ENCODE peak calls at places on chromosome 16, in nine cellular contexts. G, X, W, L, Z, Y, S, J and A are unnamed samples.
A peak's percentile ranks its signal among the peaks of the same experiment; 100 is the strongest.

GRCh38 chr16:75267631-75268264 is 16.3 kb upstream of the BCAR1 start:
- DNase-seq in G (peak; percentile 53), X (no peak), W (no peak), L (no peak), Z (no peak), Y (peak; percentile 98), S (peak; percentile 64), J (no peak), A (no peak)

GRCh38 chr16:19137201-19137601 is 23.4 kb downstream of the ITPRIPL2 start:
- DNase-seq in G (no peak), X (no peak), W (no peak), L (no peak), Z (no peak), Y (no peak), S (no peak), J (no peak), A (peak; percentile 35)

GRCh38 chr16:59192551-59193199 is 458.6 kb upstream of the GOT2 start:
- DNase-seq in G (peak; percentile 11), X (peak; percentile 91), W (peak; percentile 19), L (peak; percentile 68), Z (peak; percentile 10), Y (no peak), S (peak; percentile 46), J (peak; percentile 59), A (peak; percentile 4)

GRCh38 chr16:66834746-66835145 is 4.0 kb upstream of the NAE1 start:
- DNase-seq in G (no peak), X (no peak), W (no peak), L (no peak), Z (no peak), Y (no peak), S (no peak), J (no peak), A (no peak)

GRCh38 chr16:12252616-12253015 is 276.1 kb downstream of the SNX29 start:
- DNase-seq in G (no peak), X (no peak), W (no peak), L (no peak), Z (peak; percentile 60), Y (peak; percentile 31), S (no peak), J (no peak), A (no peak)

GRCh38 chr16:30095166-30096078 is 591 bp downstream of the YPEL3 start:
- DNase-seq in G (no peak), X (peak; percentile 57), W (no peak), L (no peak), Z (no peak), Y (peak; percentile 92), S (no peak), J (peak; percentile 30), A (no peak)

GRCh38 chr16:10501016-10501607 is 79.3 kb downstream of the EMP2 start:
- DNase-seq in G (no peak), X (peak; percentile 5), W (peak; percentile 90), L (no peak), Z (peak; percentile 47), Y (no peak), S (no peak), J (no peak), A (no peak)

GRCh38 chr16:29820271-29820701 is at the start of gene MVP:
- DNase-seq in G (peak; percentile 57), X (no peak), W (peak; percentile 51), L (no peak), Z (peak; percentile 72), Y (peak; percentile 90), S (peak; percentile 42), J (peak; percentile 78), A (no peak)

GRCh38 chr16:11009027-11009755 is 64.8 kb downstream of the CLEC16A start:
- DNase-seq in G (no peak), X (no peak), W (no peak), L (no peak), Z (no peak), Y (no peak), S (no peak), J (no peak), A (no peak)

GRCh38 chr16:19520861-19521331 is 1.0 kb downstream of the GDE1 start:
- DNase-seq in G (peak; percentile 54), X (no peak), W (peak; percentile 91), L (no peak), Z (peak; percentile 10), Y (no peak), S (peak; percentile 73), J (peak; percentile 48), A (peak; percentile 60)

GRCh38 chr16:26263406-26263805 is 571.6 kb downstream of the HS3ST4 start:
- DNase-seq in G (no peak), X (no peak), W (peak; percentile 3), L (no peak), Z (no peak), Y (no peak), S (no peak), J (no peak), A (no peak)

GRCh38 chr16:3878610-3879009 is 1.9 kb downstream of the CREBBP start:
- DNase-seq in G (peak; percentile 38), X (no peak), W (no peak), L (no peak), Z (peak; percentile 40), Y (no peak), S (no peak), J (no peak), A (no peak)

GRCh38 chr16:54938351-54939346 is 8.0 kb downstream of the IRX5 start:
- DNase-seq in G (no peak), X (peak; percentile 57), W (no peak), L (peak; percentile 43), Z (no peak), Y (peak; percentile 64), S (peak; percentile 44), J (no peak), A (no peak)

DNA sequence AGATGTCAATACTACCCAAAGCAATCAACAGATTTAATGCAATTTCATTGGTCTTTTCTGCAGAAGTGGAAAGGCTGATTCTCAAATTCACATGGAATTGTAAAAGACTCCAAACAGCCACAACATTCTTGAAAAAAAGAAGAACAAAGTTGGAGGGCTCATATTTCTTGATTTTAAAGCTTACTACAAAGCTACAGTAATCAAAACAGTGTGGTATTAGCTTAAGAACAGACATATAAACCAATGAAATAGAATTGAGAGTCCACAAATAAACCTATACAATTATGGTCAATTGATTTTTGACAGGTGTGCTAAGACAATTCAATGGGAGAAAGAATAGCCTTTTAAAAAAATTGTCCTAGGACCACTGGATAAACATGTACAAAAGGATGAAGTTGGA is 14.4 kb upstream of the ABCC1 start:
- DNase-seq in G (no peak), X (no peak), W (no peak), L (no peak), Z (no peak), Y (no peak), S (no peak), J (no peak), A (no peak)
- TF ChIP-seq CTCF in G (no peak), X (no peak), W (no peak), L (no peak), Z (no peak), Y (no peak), S (no peak), J (no peak), A (no peak)

GRCh38 chr16:77833906-77834599 is 45.7 kb downstream of the VAT1L start:
- DNase-seq in G (peak; percentile 89), X (peak; percentile 75), W (no peak), L (peak; percentile 75), Z (no peak), Y (no peak), S (peak; percentile 89), J (no peak), A (peak; percentile 97)
- H3K27ac ChIP-seq in G (peak overlapping the region; percentile 97), X (peak overlapping the region; percentile 95), W (no peak overlapping the region), L (peak overlapping the region; percentile 41), Z (no peak overlapping the region), Y (no peak overlapping the region), S (peak overlapping the region; percentile 99), J (no peak overlapping the region), A (peak overlapping the region; percentile 99)

GRCh38 chr16:28068976-28069375 is 5.5 kb upstream of the GSG1L start:
- DNase-seq in G (no peak), X (no peak), W (no peak), L (no peak), Z (no peak), Y (peak; percentile 50), S (no peak), J (no peak), A (no peak)

GRCh38 chr16:28069921-28070794 is 6.6 kb upstream of the GSG1L start:
- DNase-seq in G (no peak), X (no peak), W (no peak), L (no peak), Z (no peak), Y (peak; percentile 70), S (no peak), J (no peak), A (no peak)

DNA sequence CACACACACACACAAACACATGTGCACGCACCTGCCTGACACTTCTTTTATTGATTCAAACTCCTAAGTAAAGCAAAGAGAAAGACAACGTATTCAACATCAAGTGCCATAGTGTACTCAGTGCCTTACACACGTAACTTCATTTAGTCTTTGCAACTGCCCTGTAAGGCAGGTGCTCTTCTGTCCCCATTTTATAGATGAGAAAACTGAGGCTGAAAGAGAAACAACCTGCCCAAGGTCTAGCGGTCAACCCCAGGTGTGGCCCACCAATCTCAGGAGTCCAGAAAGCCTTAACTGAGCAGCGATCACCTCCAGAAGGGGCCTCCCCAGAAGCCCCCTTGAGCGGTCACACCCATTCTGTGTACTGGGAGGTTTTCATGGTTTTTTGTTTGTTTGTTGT is 10.3 kb upstream of the GSG1L start:
- DNase-seq in G (no peak), X (no peak), W (no peak), L (no peak), Z (no peak), Y (no peak), S (no peak), J (no peak), A (no peak)
- H4K20me1 ChIP-seq in G (no peaks in the 10 kb centered on the region), X (no peaks in the 10 kb centered on the region), W (peaks cover 6% of the 10 kb centered on the region), L (no peaks in the 10 kb centered on the region), Z (no peaks in the 10 kb centered on the region), Y (no peaks in the 10 kb centered on the region), S (no peaks in the 10 kb centered on the region), J (no peaks in the 10 kb centered on the region), A (no peaks in the 10 kb centered on the region)

DNA sequence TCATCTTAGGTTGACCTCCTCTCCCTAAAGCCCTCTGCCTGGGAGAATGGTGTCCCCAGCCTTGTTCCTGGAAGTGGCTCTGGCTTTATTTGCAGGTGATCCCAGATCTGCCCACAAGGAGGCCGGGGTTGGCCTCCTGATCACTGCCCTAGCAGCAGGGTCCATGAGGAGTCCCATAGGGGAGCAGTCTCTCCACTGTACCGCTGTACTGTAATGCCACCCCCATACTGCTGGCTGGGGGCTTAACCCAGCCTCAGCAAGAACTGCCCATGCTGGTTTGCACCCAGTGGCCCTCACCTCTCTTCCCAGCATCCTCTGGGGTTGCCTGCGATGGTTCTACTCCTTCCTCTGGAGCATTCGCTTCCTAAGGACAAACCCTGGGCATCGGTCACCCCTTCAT is 39.1 kb downstream of the PSME3IP1 start:
- DNase-seq in G (no peak), X (peak; percentile 69), W (peak; percentile 49), L (peak; percentile 74), Z (no peak), Y (peak; percentile 79), S (no peak), J (no peak), A (no peak)
- TF ChIP-seq CTCF in G (peak; percentile 11), X (peak; percentile 16), W (peak; percentile 51), L (peak; percentile 61), Z (peak; percentile 45), Y (peak; percentile 27), S (peak; percentile 8), J (peak; percentile 12), A (no peak)